ENCODE peak calls at places on chromosomes 5 and 9, in four cellular contexts. C is A549, R is GM12878, Z is K562. V is an unnamed sample.

GRCh38 chr9:16925426-16925825 is 55.0 kb upstream of the BNC2 start:
- DNase-seq in Z (no peak), C (no peak), R (no peak), V (peak; percentile 63)

GRCh38 chr5:149228610-149229297 is 42.9 kb upstream of the AFAP1L1 start:
- DNase-seq in R (no peak), C (peak; percentile 74), Z (peak; percentile 42), V (peak; percentile 92)

GRCh38 chr9:129885018-129885669 is 49.9 kb downstream of the USP20 start:
- DNase-seq in R (peak; percentile 20), C (no peak), Z (peak; percentile 76), V (no peak)

GRCh38 chr5:138303365-138303764 is 28.2 kb downstream of the CDC25C start:
- DNase-seq in R (no peak), Z (no peak), C (no peak), V (peak; percentile 68)

GRCh38 chr9:35564658-35565061 is 40.4 kb upstream of the TESK1 start:
- DNase-seq in R (no peak), Z (no peak), C (no peak), V (no peak)

GRCh38 chr9:128716581-128717254 is 7.2 kb downstream of the ZDHHC12 start:
- DNase-seq in Z (no peak), R (no peak), C (no peak), V (no peak)

GRCh38 chr5:74579215-74579614 is 61.3 kb downstream of the ENC1 start:
- DNase-seq in R (peak; percentile 87), C (no peak), Z (peak; percentile 59), V (no peak)

GRCh38 chr9:112719696-112720095 is 1.8 kb upstream of the INIP start:
- DNase-seq in R (no peak), Z (no peak), C (no peak), V (peak; percentile 10)

GRCh38 chr5:170310187-170310586 is 12.6 kb upstream of the LCP2 start:
- DNase-seq in C (no peak), R (no peak), Z (no peak), V (no peak)

DNA sequence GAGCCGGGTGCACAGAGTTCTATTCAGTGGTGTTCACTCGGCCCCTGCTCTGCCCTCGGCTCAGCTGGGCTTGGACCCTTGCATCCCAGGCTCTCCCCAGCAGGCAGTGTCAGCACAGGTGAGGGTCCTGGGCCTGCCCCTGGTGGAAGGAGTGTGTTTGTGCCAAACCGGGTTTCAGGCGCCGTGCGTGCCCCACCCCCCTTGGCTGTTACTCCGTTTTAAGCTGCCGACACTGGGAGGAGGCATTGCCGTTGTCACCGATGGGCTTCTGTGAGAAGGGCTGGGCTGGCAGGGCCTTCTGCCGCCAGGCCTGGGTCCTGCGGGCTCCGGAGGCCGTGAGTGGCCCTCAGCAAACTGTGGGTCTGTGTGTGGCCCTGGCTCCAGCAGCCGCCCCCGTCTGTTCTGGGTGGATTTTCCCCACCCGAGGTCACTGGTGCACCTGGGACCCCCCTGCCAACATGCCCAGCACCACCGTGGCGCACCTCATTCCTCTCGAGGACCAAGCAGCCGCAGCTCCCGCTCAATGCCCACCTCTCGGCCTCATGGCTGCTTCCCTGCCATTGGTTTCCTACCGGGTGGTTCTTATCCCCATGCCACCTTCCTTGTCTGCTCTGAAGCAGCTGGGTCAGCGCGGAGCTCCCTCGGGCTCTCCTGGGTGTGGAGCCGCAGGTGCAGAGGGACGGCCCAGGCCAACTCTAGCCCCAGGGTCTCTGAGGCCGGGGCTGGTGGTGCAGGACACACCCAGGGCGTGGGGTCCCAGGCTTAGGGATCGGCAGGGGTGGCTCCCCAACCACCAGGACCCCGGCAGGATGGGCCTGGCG is 44.3 kb upstream of the EXOC3 start:
- DNase-seq in R (no peak), Z (no peak), C (no peak), V (no peak)
- TF ChIP-seq ELK1 in R (no peak), Z (no peak), C (no peak), V (no peak)

GRCh38 chr5:91243859-91244258 is 139.3 kb downstream of the ARRDC3 start:
- DNase-seq in Z (no peak), R (no peak), C (no peak), V (no peak)

GRCh38 chr5:91243286-91243685 is 139.8 kb downstream of the ARRDC3 start:
- DNase-seq in R (no peak), Z (no peak), C (no peak), V (no peak)

GRCh38 chr5:91244380-91245073 is 138.6 kb downstream of the ARRDC3 start:
- DNase-seq in C (no peak), R (no peak), Z (no peak), V (no peak)

GRCh38 chr5:91245074-91245452 is 138.1 kb downstream of the ARRDC3 start:
- DNase-seq in R (no peak), C (no peak), Z (no peak), V (no peak)

GRCh38 chr5:91245871-91246270 is 137.2 kb downstream of the ARRDC3 start:
- DNase-seq in R (no peak), C (no peak), Z (no peak), V (peak; percentile 17)
- TF ChIP-seq ELK1 in R (no peak), C (no peak), Z (no peak), V (no peak)

DNA sequence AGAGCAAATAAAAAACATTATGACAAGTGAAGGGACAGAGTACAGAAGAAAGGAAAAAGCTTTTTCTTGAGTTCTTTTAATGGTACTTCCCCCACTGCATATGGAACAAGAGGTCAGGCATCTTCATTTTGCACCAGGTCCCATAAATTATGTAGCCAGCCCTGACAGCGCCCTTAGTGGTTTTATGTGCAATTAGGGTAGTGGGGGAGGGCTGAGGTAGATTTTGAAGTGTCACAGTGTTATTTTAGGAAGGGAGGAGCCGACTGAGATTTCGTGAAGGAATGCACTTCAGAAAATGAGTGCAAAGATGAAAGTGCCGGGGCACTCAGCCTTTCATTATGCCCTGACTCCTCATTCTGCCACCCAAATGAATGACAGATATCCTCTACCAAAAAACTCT is 28.7 kb upstream of the MYO10 start:
- DNase-seq in C (no peak), R (no peak), Z (no peak), V (no peak)
- TF ChIP-seq ELK1 in C (no peak), R (no peak), Z (no peak), V (no peak)

GRCh38 chr5:6407547-6408259 is 29.4 kb upstream of the MED10 start:
- DNase-seq in C (no peak), Z (peak; percentile 42), R (no peak), V (no peak)
- TF ChIP-seq ELK1 in C (no peak), Z (no peak), R (no peak), V (no peak)

DNA sequence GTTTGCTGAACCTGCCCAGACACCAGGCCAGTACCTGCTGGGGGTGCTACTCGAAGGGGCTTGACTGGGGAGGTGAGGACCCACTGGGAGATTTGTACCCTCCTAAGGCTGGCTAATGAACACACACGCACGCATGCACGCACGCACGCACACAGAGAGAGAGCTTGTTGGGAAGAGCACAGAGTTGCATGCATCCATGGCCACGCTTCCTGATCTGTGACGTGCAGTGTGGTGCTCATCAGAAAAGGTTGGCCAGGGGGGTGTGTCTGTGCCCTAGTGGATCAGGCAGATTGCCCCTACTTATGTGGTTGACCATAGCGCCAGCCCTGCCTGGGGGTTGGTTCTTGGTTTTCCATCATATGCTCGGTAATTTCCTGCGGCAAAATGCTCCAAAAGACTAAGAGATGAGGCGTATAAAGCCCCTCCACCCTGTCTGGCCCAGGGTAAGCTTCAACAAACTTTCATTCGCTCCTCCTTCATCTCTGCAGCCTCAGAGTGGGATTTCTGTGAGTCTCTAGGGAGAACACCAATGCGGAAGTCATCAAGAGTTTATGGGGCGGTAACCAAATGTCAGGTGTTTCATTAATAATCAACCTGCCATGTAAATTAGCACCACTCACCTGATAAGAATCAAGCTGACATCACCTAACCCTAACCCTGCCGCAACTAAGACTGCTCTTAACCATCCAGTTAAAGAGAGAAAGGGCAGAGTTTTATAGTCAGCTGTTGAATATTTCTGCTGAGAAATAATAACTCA is 8.0 kb upstream of the GFI1B start:
- DNase-seq in Z (no peak), C (no peak), R (no peak), V (no peak)
- TF ChIP-seq ELK1 in Z (no peak), C (no peak), R (no peak), V (no peak)

GRCh38 chr5:77358566-77359205 is 133.4 kb downstream of the WDR41 start:
- DNase-seq in R (no peak), Z (no peak), C (no peak), V (peak; percentile 66)
- TF ChIP-seq ELK1 in R (no peak), Z (no peak), C (no peak), V (no peak)

DNA sequence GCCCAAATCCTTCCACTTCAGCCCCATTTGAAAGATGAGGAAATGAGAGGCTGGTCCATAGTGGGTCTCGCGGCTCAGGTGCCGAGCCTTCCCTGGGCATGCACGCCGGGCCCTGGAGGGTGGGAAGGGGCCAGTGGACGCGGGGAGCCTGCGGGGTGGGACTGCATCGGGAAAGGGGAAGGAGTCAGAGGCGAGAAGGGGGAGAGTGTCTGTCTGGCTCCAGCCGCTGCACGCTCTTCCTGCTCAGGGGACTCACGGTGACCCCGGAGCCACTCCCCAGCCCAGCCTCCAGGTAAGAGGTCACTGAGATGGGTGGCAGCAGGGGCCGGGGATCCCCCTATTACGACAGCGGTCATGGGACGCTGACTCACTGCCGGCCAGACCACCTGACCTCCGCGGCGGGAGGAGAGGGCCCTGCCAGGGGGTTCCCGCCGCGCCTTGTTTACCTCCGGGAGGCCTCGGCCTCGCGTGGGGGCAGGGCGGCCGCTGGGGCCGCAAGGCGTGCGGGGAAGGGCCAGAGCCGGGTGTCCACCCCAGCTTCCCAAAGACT is 1.9 kb upstream of the SQSTM1 start:
- DNase-seq in Z (peak; percentile 90), R (peak; percentile 82), C (peak; percentile 90), V (peak; percentile 95)
- TF ChIP-seq ELK1 in Z (no peak), R (no peak), C (no peak), V (no peak)

GRCh38 chr9:94906713-94907112 is 180.2 kb downstream of the AOPEP start:
- DNase-seq in C (no peak), R (no peak), Z (no peak), V (no peak)
- TF ChIP-seq ELK1 in C (no peak), R (no peak), Z (no peak), V (no peak)

GRCh38 chr9:121325387-121325786 is 44.7 kb downstream of the STOM start:
- DNase-seq in Z (no peak), C (no peak), R (no peak), V (no peak)
- TF ChIP-seq ELK1 in Z (no peak), C (no peak), R (no peak), V (no peak)

V was measured in IMR-90.